ENCODE peak calls at places on chromosomes 2 and 18, in five cellular contexts. U is stimulated activated CD4-positive, alpha-beta T cell treated with anti-CD3 and anti-CD28 coated beads, Interleukin-1b, Interleukin-23, amount 100 ng/mL, for 48 hours; G is left ventricle myocardium inferior; F is posterior cingulate gyrus; J is activated gamma-delta T cell. T is an unnamed sample.

GRCh38 chr18:6547476-6547875 is 132.8 kb upstream of the L3MBTL4 start:
- DNase-seq in J (no peak), U (no peak), F (no peak), G (no peak), T (no peak)

GRCh38 chr18:61337527-61337926 is 4.3 kb downstream of the CDH20 start:
- DNase-seq in J (no peak), F (no peak), G (no peak), U (no peak), T (no peak)

GRCh38 chr18:49813321-49814146 is at the start of gene ACAA2:
- DNase-seq in G (peak), U (peak), J (peak), F (peak), T (peak)

GRCh38 chr2:31255911-31256571 is 22.1 kb downstream of the EHD3 start:
- DNase-seq in J (no peak), U (no peak), F (no peak), G (no peak), T (no peak)

GRCh38 chr18:24114924-24115549 is 23.8 kb upstream of the CABYR start:
- DNase-seq in U (no peak), J (no peak), F (no peak), G (no peak), T (no peak)

GRCh38 chr18:14089781-14090180 is 42.5 kb downstream of the ZNF519 start:
- DNase-seq in G (no peak), U (no peak), F (no peak), J (no peak), T (no peak)

GRCh38 chr2:86700705-86701104 is 19.4 kb upstream of the RMND5A start:
- DNase-seq in F (no peak), G (no peak), J (no peak), U (no peak), T (no peak)

GRCh38 chr2:71385008-71385407 is 53.4 kb downstream of the ZNF638 start:
- DNase-seq in J (no peak), G (no peak), F (no peak), U (no peak), T (no peak)

GRCh38 chr2:203714112-203714511 is 7.7 kb downstream of the CD28 start:
- DNase-seq in F (no peak), G (no peak), J (no peak), U (no peak), T (peak)

GRCh38 chr18:38010971-38011370 is 445.4 kb upstream of the CELF4 start:
- DNase-seq in G (no peak), J (no peak), F (no peak), U (no peak), T (no peak)

GRCh38 chr2:9318461-9319337 is 104.6 kb downstream of the ITGB1BP1 start:
- DNase-seq in G (peak), U (no peak), F (no peak), J (no peak), T (peak)

GRCh38 chr2:28997237-28997846 is 16.2 kb downstream of the TOGARAM2 start:
- DNase-seq in U (no peak), G (no peak), F (peak), J (no peak), T (no peak)

GRCh38 chr2:236579746-236580315 is 10.2 kb downstream of the ACKR3 start:
- DNase-seq in F (peak), U (no peak), J (no peak), G (no peak), T (no peak)

GRCh38 chr2:48998449-48998848 is 155.9 kb downstream of the FSHR start:
- DNase-seq in G (no peak), U (no peak), F (no peak), J (no peak), T (no peak)

GRCh38 chr2:239853121-239853520 is 172.0 kb downstream of the NDUFA10 start:
- DNase-seq in F (no peak), U (no peak), J (no peak), G (no peak), T (no peak)

GRCh38 chr18:24611075-24611474 is 150.6 kb downstream of the HRH4 start:
- DNase-seq in F (no peak), U (no peak), J (no peak), G (no peak), T (no peak)

GRCh38 chr18:51537487-51537886 is 340.0 kb upstream of the MEX3C start:
- DNase-seq in G (peak), U (no peak), F (peak), J (no peak), T (peak)

GRCh38 chr2:232116839-232117238 is 155.3 kb downstream of the DIS3L2 start:
- DNase-seq in U (no peak), G (no peak), F (no peak), J (no peak), T (no peak)

GRCh38 chr18:60047556-60047955 is 147.8 kb downstream of the PMAIP1 start:
- DNase-seq in F (no peak), J (no peak), G (no peak), U (no peak), T (no peak)